ENCODE peak calls at places on chromosomes 11 and 22, in six cellular contexts. U is foreskin fibroblast, H is GM12865, I is psoas muscle, N is OCI-LY7, E is B cell. B is an unnamed sample.

GRCh38 chr22:42752230-42752746 is 31.6 kb upstream of the A4GALT start:
- DNase-seq in E (no peak), H (no peak), U (no peak), I (peak), N (no peak), B (peak)

GRCh38 chr11:11510939-11511338 is 110.9 kb downstream of the GALNT18 start:
- DNase-seq in N (no peak), I (peak), U (no peak), H (no peak), E (no peak), B (no peak)

GRCh38 chr11:120912504-120912903 is 111.4 kb upstream of the TBCEL start:
- DNase-seq in N (peak), U (peak), H (peak), I (no peak), E (no peak), B (peak)

GRCh38 chr22:36191106-36191836 is 10.3 kb downstream of the APOL4 start:
- DNase-seq in E (no peak), H (no peak), U (peak), N (no peak), I (peak), B (no peak)

GRCh38 chr22:31091106-31091975 is 10.2 kb downstream of the SMTN start:
- DNase-seq in E (no peak), H (no peak), U (no peak), N (no peak), I (peak), B (no peak)

GRCh38 chr11:1307163-1307870 is 2.1 kb downstream of the TOLLIP start:
- DNase-seq in E (peak), U (no peak), N (no peak), I (no peak), H (no peak), B (peak)

GRCh38 chr22:43126506-43127165 is 16.1 kb downstream of the BIK start:
- DNase-seq in I (no peak), N (no peak), H (no peak), U (peak), E (no peak), B (peak)

GRCh38 chr22:29213481-29213880 is 7.8 kb downstream of the EMID1 start:
- DNase-seq in E (no peak), N (no peak), I (no peak), U (no peak), H (no peak), B (no peak)

GRCh38 chr22:37239336-37240239 is 4.5 kb downstream of the RAC2 start:
- DNase-seq in H (no peak), E (no peak), U (no peak), N (no peak), I (peak), B (no peak)

GRCh38 chr11:1939006-1939626 is 8.0 kb upstream of the MRPL23 start:
- DNase-seq in H (no peak), N (no peak), U (peak), E (no peak), I (peak), B (no peak)

GRCh38 chr11:6156628-6157367 is 13.3 kb downstream of the OR52B2 start:
- DNase-seq in U (no peak), N (no peak), I (no peak), H (peak), E (no peak), B (no peak)

DNA sequence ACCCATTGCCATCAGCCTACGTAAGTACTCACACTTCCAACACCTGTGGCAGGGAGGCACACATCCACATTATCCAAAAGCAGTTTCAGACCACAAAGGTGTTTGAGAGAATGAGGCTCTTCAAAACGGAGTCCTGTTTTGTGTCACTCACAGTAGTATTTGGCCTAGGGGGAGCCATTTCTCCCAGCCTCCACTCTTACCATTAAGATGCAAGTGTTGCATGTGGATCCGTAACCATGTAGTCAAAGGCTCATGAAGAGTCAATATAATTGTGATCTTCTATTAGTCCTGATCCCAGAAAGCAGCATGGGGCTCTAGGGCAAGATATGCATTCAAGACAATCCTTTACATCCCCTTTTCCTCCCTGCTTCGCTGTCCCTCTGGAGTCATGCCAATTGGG is 41.5 kb downstream of the IL10RA start:
- DNase-seq in N (no peak), I (no peak), H (no peak), E (no peak), U (no peak), B (no peak)
- TF ChIP-seq CTCF in N (peak), I (no peak), H (no peak), E (no peak), U (no peak), B (no peak)

DNA sequence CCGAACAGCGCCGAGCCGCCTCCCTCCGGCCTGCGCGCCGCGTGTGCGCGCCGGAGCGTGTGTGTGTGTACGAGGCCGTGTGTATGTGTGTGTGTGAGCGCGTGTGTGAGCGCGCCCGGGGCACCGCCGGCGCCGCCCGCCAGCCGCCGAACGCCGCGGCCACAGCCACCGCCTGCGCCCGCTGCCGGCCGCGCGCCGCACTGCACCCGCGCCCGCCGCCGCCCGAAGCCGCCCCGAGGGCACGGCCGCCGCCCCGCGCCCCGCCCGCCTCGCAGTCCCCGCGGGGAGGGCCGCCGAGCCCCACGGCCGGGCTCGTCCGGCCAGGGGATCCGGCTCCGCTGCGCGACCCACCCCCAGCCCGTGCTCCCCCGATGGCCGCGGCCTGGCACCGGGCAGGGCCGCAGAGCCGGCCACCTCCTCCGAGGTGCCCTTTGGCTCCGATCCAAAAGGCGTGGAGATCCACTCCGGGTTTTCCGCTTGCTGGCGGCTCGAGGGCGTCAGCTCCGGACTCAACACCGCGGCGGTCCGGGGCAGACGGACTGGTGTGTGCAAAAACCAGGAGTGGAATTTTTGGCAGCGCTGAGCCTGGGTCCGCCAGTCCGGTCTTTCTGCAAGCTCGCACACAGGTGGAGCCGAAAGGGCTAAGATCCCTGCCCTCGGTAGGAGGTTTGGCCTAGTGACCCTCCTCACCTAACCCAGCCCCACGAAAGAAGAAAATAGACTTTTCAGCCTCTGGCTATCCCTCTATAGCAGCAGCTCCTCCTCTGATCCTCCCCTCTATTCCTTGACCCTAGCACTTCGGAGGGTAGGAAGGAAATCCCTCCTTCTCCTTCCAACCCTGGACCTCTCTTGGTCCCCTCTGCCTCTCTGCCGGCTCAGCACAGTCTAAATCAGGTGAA is at the start of gene SYT7:
- DNase-seq in U (peak), H (peak), I (peak), N (peak), E (peak), B (peak)
- TF ChIP-seq CTCF in U (no peak), H (peak), I (peak), N (no peak), E (no peak), B (peak)

DNA sequence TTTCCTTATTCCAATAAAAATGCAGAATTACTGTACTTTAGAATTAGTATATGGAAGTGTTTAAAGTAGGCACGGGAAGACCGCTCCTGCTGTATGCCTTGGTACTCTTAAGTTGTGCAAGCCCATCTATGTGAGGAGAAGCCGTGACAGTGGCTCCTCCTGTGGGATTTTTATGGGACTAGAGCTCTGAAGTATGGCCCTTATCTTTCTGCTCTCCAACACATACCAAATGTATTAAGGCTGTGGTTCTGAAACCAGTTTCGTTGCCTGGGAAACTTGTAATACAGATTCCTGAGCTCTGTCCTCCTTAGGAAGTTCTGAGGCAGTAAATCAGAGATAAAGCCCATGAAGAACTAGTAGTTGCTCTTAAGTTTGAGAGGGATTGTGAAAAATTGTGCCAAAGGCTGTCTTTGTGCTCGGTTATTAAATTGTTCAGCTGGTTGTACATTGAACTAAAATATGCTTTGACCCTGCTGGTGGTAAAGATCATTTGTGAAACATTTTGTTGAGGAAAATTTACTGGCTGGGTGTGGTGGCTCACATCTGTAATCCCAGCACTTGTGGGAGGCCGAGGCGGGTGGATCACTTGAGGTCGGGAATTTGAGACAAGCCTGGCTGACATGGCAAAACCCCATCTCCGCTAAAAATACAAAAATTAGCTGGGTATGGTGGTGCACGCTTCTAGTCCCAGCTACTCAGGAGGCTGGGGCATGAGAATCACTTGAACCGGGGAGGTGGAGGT is 29.3 kb downstream of the RTN3 start:
- DNase-seq in U (peak), E (no peak), I (no peak), H (no peak), N (no peak), B (no peak)
- TF ChIP-seq CTCF in U (peak), E (no peak), I (no peak), H (no peak), N (no peak), B (no peak)

GRCh38 chr11:96012086-96012824 is 88.3 kb upstream of the MTMR2 start:
- DNase-seq in H (peak), U (peak), E (peak), N (peak), I (no peak), B (peak)
- TF ChIP-seq CTCF in H (peak), U (peak), E (peak), N (peak), I (peak), B (peak)

GRCh38 chr11:118531597-118532084 is 649 bp downstream of the TMEM25 start:
- DNase-seq in I (no peak), U (no peak), N (no peak), E (no peak), H (no peak), B (peak)
- TF ChIP-seq CTCF in I (no peak), U (no peak), N (no peak), E (no peak), H (no peak), B (no peak)